ENCODE peak calls at places on chromosomes 4 and X, in five cellular contexts. Z, P, E, M and L are unnamed samples.

GRCh38 chr4:69875986-69876542 is 16.1 kb upstream of the SULT1E1 start:
- DNase-seq in M (no peak), Z (no peak), P (no peak), E (no peak), L (no peak)

GRCh38 chr4:48739560-48740019 is 40.5 kb downstream of the FRYL start:
- DNase-seq in E (no peak), M (no peak), P (no peak), Z (peak; percentile 30), L (no peak)

GRCh38 chr4:181796502-181796901 is 446.7 kb upstream of the TENM3 start:
- DNase-seq in E (peak; percentile 7), M (no peak), P (no peak), Z (no peak), L (no peak)

GRCh38 chrX:121028419-121028818 is 19.0 kb upstream of the GLUD2 start:
- DNase-seq in E (no peak), M (no peak), Z (no peak), P (no peak), L (no peak)

GRCh38 chr4:73523126-73523525 is 41.6 kb downstream of the AFM start:
- DNase-seq in Z (no peak), P (no peak), M (no peak), E (no peak), L (no peak)

GRCh38 chr4:7444731-7445130 is 10.0 kb upstream of the PSAPL1 start:
- DNase-seq in M (no peak), P (no peak), E (no peak), Z (no peak), L (no peak)

GRCh38 chr4:8762951-8763735 is 108.5 kb downstream of the HMX1 start:
- DNase-seq in E (no peak), P (no peak), M (no peak), Z (no peak), L (no peak)

GRCh38 chr4:164058775-164059174 is 564.3 kb downstream of the TMA16 start:
- DNase-seq in E (no peak), P (no peak), M (no peak), Z (no peak), L (no peak)

GRCh38 chrX:105120460-105120859 is 100.0 kb downstream of the TEX13A start:
- DNase-seq in P (no peak), E (no peak), M (no peak), Z (no peak), L (no peak)

GRCh38 chr4:183333983-183334382 is 11.8 kb upstream of the CLDN24 start:
- DNase-seq in M (no peak), E (peak; percentile 13), P (no peak), Z (no peak), L (no peak)

GRCh38 chr4:35772291-35772690 is 472.0 kb downstream of the ARAP2 start:
- DNase-seq in E (peak; percentile 92), Z (no peak), P (no peak), M (peak; percentile 1), L (no peak)

GRCh38 chr4:77308843-77309242 is 151.8 kb downstream of the CCNG2 start:
- DNase-seq in P (peak; percentile 3), M (no peak), E (peak; percentile 21), Z (peak; percentile 26), L (no peak)

GRCh38 chr4:111838406-111838930 is 306.8 kb upstream of the FAM241A start:
- DNase-seq in P (no peak), M (no peak), E (no peak), Z (no peak), L (no peak)

GRCh38 chrX:40734956-40735317 is 405 bp downstream of the MED14 start:
- DNase-seq in Z (peak; percentile 20), P (no peak), M (no peak), E (no peak), L (no peak)

GRCh38 chrX:123731987-123732678 is 719 bp downstream of the THOC2 start:
- DNase-seq in E (peak; percentile 7), M (no peak), P (peak; percentile 1), Z (peak; percentile 29), L (no peak)

GRCh38 chrX:93120805-93121204 is 552.6 kb downstream of the NAP1L3 start:
- DNase-seq in P (no peak), E (no peak), M (no peak), Z (no peak), L (no peak)

GRCh38 chrX:154600962-154601374 is 16.0 kb downstream of the CTAG1A start:
- DNase-seq in Z (peak; percentile 13), E (peak; percentile 89), P (no peak), M (no peak), L (no peak)

GRCh38 chr4:64518600-64518999 is 109.3 kb upstream of the TECRL start:
- DNase-seq in E (no peak), P (no peak), Z (no peak), M (no peak), L (no peak)

GRCh38 chr4:7436256-7436655 is 1.5 kb upstream of the PSAPL1 start:
- DNase-seq in P (no peak), E (no peak), Z (no peak), M (no peak), L (no peak)

GRCh38 chr4:65589331-65589730 is 81.0 kb downstream of the EPHA5 start:
- DNase-seq in E (no peak), P (no peak), Z (no peak), M (no peak), L (no peak)